ENCODE peak calls at places on chromosomes 6 and 20, in eight cellular contexts. K is T-helper 2 cell; E is HTR-8/SVneo; P is vagina; L is stimulated activated CD8-positive, alpha-beta memory T cell treated with anti-CD3 and anti-CD28 coated beads, Interleukin-7, amount 100 ng/mL, for 1 hour; N is NCI-H1105 treated with DMSO at 0.1 percent for 48 hours; W is ascending aorta; D is ovary. C is an unnamed sample.

GRCh38 chr6:31888281-31889258 is 8.9 kb downstream of the EHMT2 start:
- DNase-seq in N (no peak), D (no peak), K (no peak), E (no peak), L (peak; percentile 38), W (no peak), P (no peak), C (no peak)

GRCh38 chr6:68575765-68576439 is 59.2 kb upstream of the ADGRB3 start:
- DNase-seq in E (peak; percentile 8), D (no peak), W (no peak), P (no peak), K (no peak), L (no peak), N (peak; percentile 57), C (peak; percentile 82)

GRCh38 chr20:19932170-19932667 is 84.9 kb upstream of the NAA20 start:
- DNase-seq in D (peak; percentile 34), P (no peak), N (no peak), E (no peak), L (no peak), K (no peak), W (no peak), C (no peak)

GRCh38 chr6:115570326-115570725 is 490.4 kb downstream of the FRK start:
- DNase-seq in K (no peak), L (no peak), E (no peak), N (no peak), D (no peak), P (no peak), W (no peak), C (no peak)

GRCh38 chr20:6074145-6074561 is 20.3 kb upstream of the LRRN4 start:
- DNase-seq in D (no peak), E (peak; percentile 25), W (no peak), P (no peak), L (no peak), K (no peak), N (peak; percentile 54), C (no peak)

GRCh38 chr20:1567392-1568165 is 10.1 kb upstream of the SIRPD start:
- DNase-seq in D (no peak), L (no peak), P (no peak), K (no peak), W (no peak), N (no peak), E (peak; percentile 81), C (no peak)

GRCh38 chr6:90765895-90766294 is 179.0 kb upstream of the MAP3K7 start:
- DNase-seq in E (no peak), L (no peak), K (no peak), P (no peak), N (peak; percentile 99), D (no peak), W (no peak), C (no peak)

GRCh38 chr6:25088513-25088912 is 152.8 kb upstream of the RIPOR2 start:
- DNase-seq in K (no peak), N (no peak), E (peak; percentile 27), W (no peak), L (no peak), D (no peak), P (no peak), C (no peak)

GRCh38 chr6:30171677-30172471 is 8.5 kb downstream of the TRIM15 start:
- DNase-seq in P (peak; percentile 78), K (no peak), E (no peak), D (no peak), N (peak; percentile 17), L (no peak), W (no peak), C (no peak)

GRCh38 chr6:160750276-160750689 is 48.2 kb downstream of the PLG start:
- DNase-seq in W (no peak), P (no peak), L (no peak), E (no peak), D (no peak), K (no peak), N (peak; percentile 57), C (no peak)

GRCh38 chr20:53981130-53981529 is 89.3 kb downstream of the BCAS1 start:
- DNase-seq in K (no peak), N (no peak), E (no peak), P (no peak), W (no peak), D (no peak), L (no peak), C (no peak)

GRCh38 chr20:46811328-46812084 is 83.1 kb upstream of the EYA2 start:
- DNase-seq in K (no peak), N (peak; percentile 97), D (no peak), P (peak; percentile 67), W (no peak), E (no peak), L (no peak), C (no peak)